ENCODE peak calls at places on chromosomes 13 and 19, in six cellular contexts. L, O, J, S, T and I are unnamed samples.

GRCh38 chr13:111394211-111394922 is 73.9 kb downstream of the TEX29 start:
- DNase-seq in L (no peak), O (no peak), J (no peak), S (no peak), T (no peak), I (peak)

GRCh38 chr13:54574791-54575190 is 1546.2 kb downstream of the OLFM4 start:
- DNase-seq in L (no peak), O (no peak), J (no peak), S (no peak), T (peak), I (no peak)

GRCh38 chr13:49549289-49549688 is 36.1 kb downstream of the RCBTB1 start:
- DNase-seq in L (no peak), O (no peak), J (no peak), S (no peak), T (no peak), I (no peak)

GRCh38 chr19:43699506-43700367 is 16.1 kb upstream of the IRGC start:
- DNase-seq in L (no peak), O (peak), J (no peak), S (peak), T (peak), I (peak)

GRCh38 chr13:41916173-41916954 is 44.5 kb downstream of the VWA8 start:
- DNase-seq in L (peak), O (no peak), J (no peak), S (peak), T (peak), I (no peak)

GRCh38 chr19:15195987-15196682 is 4.7 kb downstream of the NOTCH3 start:
- DNase-seq in L (no peak), O (no peak), J (no peak), S (no peak), T (peak), I (peak)

GRCh38 chr19:4722671-4723464 is 774 bp downstream of the DPP9 start:
- DNase-seq in L (peak), O (no peak), J (no peak), S (peak), T (peak), I (no peak)

GRCh38 chr19:42132030-42132628 is at the start of gene POU2F2:
- DNase-seq in L (peak), O (no peak), J (no peak), S (no peak), T (no peak), I (no peak)

GRCh38 chr13:42847891-42848663 is 66.7 kb downstream of the FAM216B start:
- DNase-seq in L (no peak), O (no peak), J (no peak), S (no peak), T (no peak), I (no peak)

GRCh38 chr19:17762505-17763229 is 11.4 kb downstream of the FCHO1 start:
- DNase-seq in L (no peak), O (no peak), J (peak), S (peak), T (no peak), I (peak)

GRCh38 chr13:29479716-29480492 is 115.6 kb downstream of the SLC7A1 start:
- DNase-seq in L (no peak), O (no peak), J (no peak), S (peak), T (no peak), I (no peak)

GRCh38 chr19:17305517-17306284 is at the start of gene MRPL34:
- DNase-seq in L (peak), O (peak), J (peak), S (peak), T (peak), I (peak)

DNA sequence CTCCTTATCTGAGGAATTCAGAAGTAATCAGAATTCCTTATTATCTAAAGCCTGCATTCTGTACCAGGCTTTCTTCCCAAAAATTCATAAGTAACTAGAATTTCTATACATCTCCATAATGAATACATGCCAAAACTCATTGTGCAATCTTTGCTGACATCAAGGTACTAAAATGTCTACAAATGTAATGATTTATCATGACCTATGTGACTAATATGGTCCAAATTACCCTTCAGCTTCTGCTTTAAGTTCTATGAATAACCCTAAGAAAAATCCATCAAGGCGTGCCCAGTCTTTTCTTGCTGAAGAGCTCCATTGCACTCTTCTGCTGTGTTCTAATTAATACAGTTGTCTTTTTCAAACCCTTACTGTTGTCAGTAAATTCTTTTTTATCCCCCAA is 58.5 kb upstream of the SLITRK1 start:
- DNase-seq in L (no peak), O (no peak), J (no peak), S (peak), T (no peak), I (no peak)
- H2AFZ ChIP-seq in L (no peak), O (no peak), J (no peak), S (no peak), T (no peak), I (no peak)

DNA sequence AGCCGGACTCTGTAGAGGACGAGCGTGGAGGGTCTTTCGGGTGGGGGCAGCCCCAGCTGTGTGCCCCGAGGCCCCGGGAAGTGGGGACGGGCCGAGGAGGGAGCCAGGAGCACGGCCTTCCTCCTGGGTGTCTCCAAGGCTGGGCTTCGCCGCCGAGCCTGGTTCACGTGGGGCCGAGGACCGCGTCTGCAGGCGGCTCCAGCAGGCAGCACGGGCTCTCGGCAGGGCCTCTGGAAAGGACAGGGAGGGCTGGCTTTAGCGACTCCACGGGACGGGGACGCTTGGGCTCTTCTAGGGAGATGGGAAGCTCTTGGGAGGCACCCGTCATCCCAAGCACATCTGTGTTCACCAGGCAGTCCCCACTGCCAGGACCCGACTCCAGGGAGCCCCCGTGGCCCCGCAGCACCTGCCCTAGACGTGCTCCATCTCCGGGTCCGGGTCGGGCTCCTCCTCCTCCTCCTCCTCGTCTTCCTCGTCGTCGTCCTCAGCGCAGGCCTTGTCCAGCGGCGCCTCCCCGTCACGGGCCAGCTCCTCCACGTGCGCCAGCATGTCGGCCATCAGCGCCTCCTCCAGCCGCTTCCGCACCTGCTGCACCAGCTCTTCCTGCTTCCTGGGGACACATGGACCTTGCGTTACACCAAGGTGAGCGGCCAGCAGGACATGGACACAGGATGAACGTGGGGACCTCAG is 9.9 kb upstream of the MEX3D start:
- DNase-seq in L (no peak), O (no peak), J (no peak), S (no peak), T (no peak), I (no peak)
- TF ChIP-seq EZH2 in L (no peak), O (no peak), J (no peak), S (no peak), T (no peak), I (no peak)

GRCh38 chr19:13163609-13164364 is 13.6 kb downstream of the IER2 start:
- DNase-seq in L (no peak), O (no peak), J (peak), S (peak), T (peak), I (peak)
- H3K4me3 ChIP-seq in L (peak), O (peak), J (peak), S (peak), T (peak), I (peak)

GRCh38 chr13:46893820-46894533 is 2.9 kb downstream of the HTR2A start:
- DNase-seq in L (peak), O (peak), J (no peak), S (peak), T (peak), I (peak)
- H2AFZ ChIP-seq in L (peak), O (peak), J (peak), S (peak), T (peak), I (no peak)

GRCh38 chr13:20230913-20231838 is 943 bp downstream of the GJB6 start:
- DNase-seq in L (no peak), O (no peak), J (no peak), S (no peak), T (no peak), I (no peak)
- TF ChIP-seq EZH2 in L (no peak), O (no peak), J (no peak), S (peak), T (no peak), I (no peak)